ENCODE peak calls at places on chromosome 17, in ten cellular contexts. S is central memory CD8-positive, alpha-beta T cell; M is erythroblast; Q is HL-60; A is naive B cell; J is EH; G is stimulated activated naive CD4-positive, alpha-beta T cell; Z is OCI-LY7; K is CD8-positive, alpha-beta T cell; O is A549. V is an unnamed sample.

GRCh38 chr17:28384281-28385036 is 13.0 kb downstream of the SARM1 start:
- DNase-seq in S (peak), M (peak), Q (peak), A (no peak), J (no peak), G (peak), Z (no peak), K (peak), O (no peak), V (no peak)

GRCh38 chr17:31072186-31072585 is 22.6 kb upstream of the NF1 start:
- DNase-seq in S (no peak), M (no peak), Q (no peak), A (no peak), J (peak), G (no peak), Z (no peak), K (no peak), O (no peak), V (no peak)

GRCh38 chr17:56593073-56593740 is at the start of gene NOG:
- DNase-seq in S (no peak), M (no peak), Q (peak), A (no peak), J (peak), G (peak), Z (no peak), K (peak), O (peak), V (no peak)

GRCh38 chr17:4747847-4748246 is 8.1 kb upstream of the CXCL16 start:
- DNase-seq in S (no peak), M (no peak), Q (no peak), A (no peak), J (no peak), G (no peak), Z (peak), K (no peak), O (no peak), V (no peak)

GRCh38 chr17:68835061-68835460 is 120.1 kb downstream of the ABCA8 start:
- DNase-seq in S (no peak), M (no peak), Q (no peak), A (no peak), J (peak), G (no peak), Z (no peak), K (no peak), O (no peak), V (no peak)

GRCh38 chr17:43839670-43840101 is 6.7 kb upstream of the MPP3 start:
- DNase-seq in S (no peak), M (no peak), Q (no peak), A (no peak), J (no peak), G (no peak), Z (no peak), K (no peak), O (peak), V (no peak)

GRCh38 chr17:56203430-56203829 is 50.2 kb downstream of the ANKFN1 start:
- DNase-seq in S (no peak), M (no peak), Q (peak), A (no peak), J (peak), G (no peak), Z (peak), K (no peak), O (peak), V (no peak)

GRCh38 chr17:59623151-59623550 is 3.5 kb downstream of the CLTC start:
- DNase-seq in S (no peak), M (no peak), Q (no peak), A (no peak), J (no peak), G (no peak), Z (no peak), K (no peak), O (no peak), V (no peak)

GRCh38 chr17:15414502-15415348 is 52.7 kb downstream of the CDRT4 start:
- DNase-seq in S (no peak), M (no peak), Q (no peak), A (no peak), J (no peak), G (no peak), Z (no peak), K (no peak), O (no peak), V (no peak)

GRCh38 chr17:70653850-70654249 is 484.5 kb downstream of the KCNJ2 start:
- DNase-seq in S (no peak), M (no peak), Q (no peak), A (no peak), J (no peak), G (no peak), Z (no peak), K (no peak), O (no peak), V (no peak)

GRCh38 chr17:73551756-73552155 is 92.5 kb downstream of the SDK2 start:
- DNase-seq in S (no peak), M (no peak), Q (no peak), A (no peak), J (no peak), G (no peak), Z (peak), K (no peak), O (no peak), V (no peak)

GRCh38 chr17:55265434-55266021 is 768 bp downstream of the HLF start:
- DNase-seq in S (no peak), M (no peak), Q (no peak), A (no peak), J (no peak), G (no peak), Z (no peak), K (no peak), O (no peak), V (no peak)

GRCh38 chr17:6381052-6381451 is 53.9 kb downstream of the AIPL1 start:
- DNase-seq in S (no peak), M (no peak), Q (no peak), A (no peak), J (peak), G (no peak), Z (no peak), K (no peak), O (no peak), V (no peak)

GRCh38 chr17:73643846-73644144 is 450 bp downstream of the SDK2 start:
- DNase-seq in S (no peak), M (no peak), Q (no peak), A (no peak), J (no peak), G (no peak), Z (no peak), K (no peak), O (no peak), V (no peak)

GRCh38 chr17:43578699-43579569 is 32.8 kb upstream of the ETV4 start:
- DNase-seq in S (peak), M (no peak), Q (no peak), A (peak), J (peak), G (no peak), Z (peak), K (peak), O (no peak), V (no peak)

GRCh38 chr17:64223283-64223682 is 39.8 kb downstream of the TEX2 start:
- DNase-seq in S (no peak), M (no peak), Q (no peak), A (no peak), J (no peak), G (no peak), Z (no peak), K (no peak), O (no peak), V (no peak)

GRCh38 chr17:43428524-43428923 is 29.7 kb downstream of the ARL4D start:
- DNase-seq in S (no peak), M (no peak), Q (no peak), A (no peak), J (no peak), G (no peak), Z (no peak), K (no peak), O (no peak), V (no peak)

GRCh38 chr17:75904749-75905521 is at the start of gene MRPL38:
- DNase-seq in S (peak), M (peak), Q (peak), A (peak), J (peak), G (peak), Z (peak), K (peak), O (peak), V (peak)

GRCh38 chr17:77862890-77863813 is 95.4 kb upstream of the TNRC6C start:
- DNase-seq in S (no peak), M (no peak), Q (no peak), A (no peak), J (no peak), G (no peak), Z (no peak), K (no peak), O (no peak), V (no peak)

GRCh38 chr17:68310141-68310540 is 18.8 kb downstream of the ARSG start:
- DNase-seq in S (no peak), M (no peak), Q (no peak), A (no peak), J (no peak), G (no peak), Z (no peak), K (no peak), O (no peak), V (no peak)

GRCh38 chr17:57296231-57296630 is 39.9 kb downstream of the MSI2 start:
- DNase-seq in S (no peak), M (no peak), Q (no peak), A (no peak), J (peak), G (no peak), Z (no peak), K (no peak), O (no peak), V (no peak)

GRCh38 chr17:17590141-17590735 is 1.3 kb downstream of the PEMT start:
- DNase-seq in S (no peak), M (no peak), Q (no peak), A (no peak), J (peak), G (no peak), Z (no peak), K (no peak), O (no peak), V (no peak)

GRCh38 chr17:59093702-59094231 is 12.9 kb downstream of the TRIM37 start:
- DNase-seq in S (no peak), M (no peak), Q (no peak), A (no peak), J (peak), G (no peak), Z (no peak), K (no peak), O (peak), V (no peak)

GRCh38 chr17:5416886-5417285 is 2.6 kb downstream of the NUP88 start:
- DNase-seq in S (no peak), M (peak), Q (no peak), A (no peak), J (no peak), G (no peak), Z (no peak), K (no peak), O (no peak), V (no peak)

GRCh38 chr17:16910341-16910740 is 61.6 kb downstream of the TNFRSF13B start:
- DNase-seq in S (no peak), M (no peak), Q (no peak), A (no peak), J (no peak), G (no peak), Z (no peak), K (no peak), O (no peak), V (no peak)

GRCh38 chr17:82944990-82945389 is 105.2 kb upstream of the ZNF750 start:
- DNase-seq in S (no peak), M (no peak), Q (no peak), A (no peak), J (no peak), G (no peak), Z (peak), K (no peak), O (no peak), V (no peak)

GRCh38 chr17:376936-377863 is 24.6 kb upstream of the RPH3AL start:
- DNase-seq in S (no peak), M (no peak), Q (no peak), A (no peak), J (peak), G (no peak), Z (no peak), K (no peak), O (peak), V (no peak)

GRCh38 chr17:42276359-42276608 is at the start of gene STAT5B:
- DNase-seq in S (peak), M (peak), Q (peak), A (peak), J (peak), G (peak), Z (peak), K (peak), O (peak), V (peak)